ENCODE peak calls at places on chromosome 16, in eight cellular contexts. One of them, this sample, is unnamed.
A peak's percentile ranks its signal among the peaks of the same experiment; 100 is the strongest.

GRCh38 chr16:28609631-28610594 is at the start of gene SULT1A1:
- DNase-seq in LHCN-M2: no peak
- DNase-seq in GM12891: no peak
- DNase-seq in choroid plexus epithelial cell: peak; percentile 40
- DNase-seq in HCT116: no peak
- DNase-seq in skeletal muscle cell: no peak
- DNase-seq in mucosa of descending colon: peak; percentile 86
- DNase-seq in NCI-H2171: no peak
- DNase-seq in this sample: no peak

GRCh38 chr16:84550096-84550495 is 45.6 kb upstream of the MEAK7 start:
- DNase-seq in LHCN-M2: no peak
- DNase-seq in GM12891: no peak
- DNase-seq in choroid plexus epithelial cell: no peak
- DNase-seq in HCT116: no peak
- DNase-seq in skeletal muscle cell: no peak
- DNase-seq in mucosa of descending colon: no peak
- DNase-seq in NCI-H2171: no peak
- DNase-seq in this sample: no peak

GRCh38 chr16:31135535-31136286 is at the start of gene PRSS8:
- DNase-seq in LHCN-M2: no peak
- DNase-seq in GM12891: no peak
- DNase-seq in choroid plexus epithelial cell: no peak
- DNase-seq in HCT116: peak; percentile 48
- DNase-seq in skeletal muscle cell: no peak
- DNase-seq in mucosa of descending colon: peak; percentile 95
- DNase-seq in NCI-H2171: no peak
- DNase-seq in this sample: no peak

GRCh38 chr16:78955206-78955605 is 645.3 kb downstream of the MAF start:
- DNase-seq in LHCN-M2: no peak
- DNase-seq in GM12891: no peak
- DNase-seq in choroid plexus epithelial cell: no peak
- DNase-seq in HCT116: no peak
- DNase-seq in skeletal muscle cell: no peak
- DNase-seq in mucosa of descending colon: no peak
- DNase-seq in NCI-H2171: no peak
- DNase-seq in this sample: no peak

GRCh38 chr16:21590287-21590686 is 9.1 kb upstream of the METTL9 start:
- DNase-seq in LHCN-M2: no peak
- DNase-seq in GM12891: no peak
- DNase-seq in choroid plexus epithelial cell: no peak
- DNase-seq in HCT116: no peak
- DNase-seq in skeletal muscle cell: no peak
- DNase-seq in mucosa of descending colon: no peak
- DNase-seq in NCI-H2171: no peak
- DNase-seq in this sample: peak; percentile 56

GRCh38 chr16:15954814-15955151 is 5.4 kb downstream of the ABCC1 start:
- DNase-seq in LHCN-M2: no peak
- DNase-seq in GM12891: no peak
- DNase-seq in choroid plexus epithelial cell: no peak
- DNase-seq in HCT116: no peak
- DNase-seq in skeletal muscle cell: no peak
- DNase-seq in mucosa of descending colon: no peak
- DNase-seq in NCI-H2171: no peak
- DNase-seq in this sample: peak; percentile 18

GRCh38 chr16:4378202-4378666 is 6.6 kb downstream of the VASN start:
- DNase-seq in LHCN-M2: no peak
- DNase-seq in GM12891: no peak
- DNase-seq in choroid plexus epithelial cell: no peak
- DNase-seq in HCT116: no peak
- DNase-seq in skeletal muscle cell: no peak
- DNase-seq in mucosa of descending colon: no peak
- DNase-seq in NCI-H2171: no peak
- DNase-seq in this sample: peak; percentile 69

GRCh38 chr16:70160821-70161220 is 12.8 kb upstream of the CLEC18C start:
- DNase-seq in LHCN-M2: no peak
- DNase-seq in GM12891: no peak
- DNase-seq in choroid plexus epithelial cell: no peak
- DNase-seq in HCT116: no peak
- DNase-seq in skeletal muscle cell: no peak
- DNase-seq in mucosa of descending colon: no peak
- DNase-seq in NCI-H2171: no peak
- DNase-seq in this sample: no peak

GRCh38 chr16:25052530-25052929 is 37.4 kb upstream of the ARHGAP17 start:
- DNase-seq in LHCN-M2: no peak
- DNase-seq in GM12891: no peak
- DNase-seq in choroid plexus epithelial cell: no peak
- DNase-seq in HCT116: no peak
- DNase-seq in skeletal muscle cell: no peak
- DNase-seq in mucosa of descending colon: no peak
- DNase-seq in NCI-H2171: no peak
- DNase-seq in this sample: no peak

This sample was measured in foreskin fibroblast.